ENCODE peak calls at places on chromosomes 16 and 17, in eight cellular contexts. One of them, this sample, is unnamed.

GRCh38 chr17:78412403-78412802 is 34.0 kb downstream of the PGS1 start:
- DNase-seq in EL: no peak
- DNase-seq in tibial nerve: no peak
- DNase-seq in NCI-H1417: peak
- DNase-seq in left cardiac atrium: no peak
- DNase-seq in RWPE1: no peak
- DNase-seq in right cardiac atrium: no peak
- DNase-seq in stomach: no peak
- DNase-seq in this sample: no peak

GRCh38 chr17:10702574-10702973 is 5.2 kb downstream of the ADPRM start:
- DNase-seq in EL: peak
- DNase-seq in tibial nerve: no peak
- DNase-seq in NCI-H1417: no peak
- DNase-seq in left cardiac atrium: no peak
- DNase-seq in RWPE1: no peak
- DNase-seq in right cardiac atrium: no peak
- DNase-seq in stomach: no peak
- DNase-seq in this sample: no peak

GRCh38 chr16:85417156-85417860 is 195.8 kb upstream of the GSE1 start:
- DNase-seq in EL: no peak
- DNase-seq in tibial nerve: no peak
- DNase-seq in NCI-H1417: peak
- DNase-seq in left cardiac atrium: peak
- DNase-seq in RWPE1: no peak
- DNase-seq in right cardiac atrium: no peak
- DNase-seq in stomach: no peak
- DNase-seq in this sample: no peak

GRCh38 chr16:87734644-87735043 is 31.1 kb downstream of the KLHDC4 start:
- DNase-seq in EL: no peak
- DNase-seq in tibial nerve: no peak
- DNase-seq in NCI-H1417: no peak
- DNase-seq in left cardiac atrium: no peak
- DNase-seq in RWPE1: no peak
- DNase-seq in right cardiac atrium: no peak
- DNase-seq in stomach: no peak
- DNase-seq in this sample: no peak

GRCh38 chr16:12097523-12098428 is 121.2 kb downstream of the SNX29 start:
- DNase-seq in EL: no peak
- DNase-seq in tibial nerve: peak
- DNase-seq in NCI-H1417: no peak
- DNase-seq in left cardiac atrium: peak
- DNase-seq in RWPE1: peak
- DNase-seq in right cardiac atrium: peak
- DNase-seq in stomach: no peak
- DNase-seq in this sample: no peak

GRCh38 chr17:74566132-74566753 is 1.1 kb downstream of the CD300H start:
- DNase-seq in EL: peak
- DNase-seq in tibial nerve: peak
- DNase-seq in NCI-H1417: no peak
- DNase-seq in left cardiac atrium: peak
- DNase-seq in RWPE1: peak
- DNase-seq in right cardiac atrium: peak
- DNase-seq in stomach: peak
- DNase-seq in this sample: no peak

GRCh38 chr16:595942-596735 is 6.3 kb downstream of the RAB40C start:
- DNase-seq in EL: no peak
- DNase-seq in tibial nerve: no peak
- DNase-seq in NCI-H1417: no peak
- DNase-seq in left cardiac atrium: no peak
- DNase-seq in RWPE1: no peak
- DNase-seq in right cardiac atrium: no peak
- DNase-seq in stomach: no peak
- DNase-seq in this sample: no peak

GRCh38 chr16:73172621-73173312 is 124.8 kb upstream of the ZFHX3 start:
- DNase-seq in EL: peak
- DNase-seq in tibial nerve: peak
- DNase-seq in NCI-H1417: no peak
- DNase-seq in left cardiac atrium: peak
- DNase-seq in RWPE1: peak
- DNase-seq in right cardiac atrium: peak
- DNase-seq in stomach: peak
- DNase-seq in this sample: peak

GRCh38 chr17:73359987-73360410 is 48.2 kb upstream of the CDC42EP4 start:
- DNase-seq in EL: no peak
- DNase-seq in tibial nerve: no peak
- DNase-seq in NCI-H1417: peak
- DNase-seq in left cardiac atrium: no peak
- DNase-seq in RWPE1: peak
- DNase-seq in right cardiac atrium: no peak
- DNase-seq in stomach: peak
- DNase-seq in this sample: peak

GRCh38 chr17:75504347-75505151 is 10.8 kb downstream of the CASKIN2 start:
- DNase-seq in EL: no peak
- DNase-seq in tibial nerve: no peak
- DNase-seq in NCI-H1417: no peak
- DNase-seq in left cardiac atrium: no peak
- DNase-seq in RWPE1: peak
- DNase-seq in right cardiac atrium: no peak
- DNase-seq in stomach: peak
- DNase-seq in this sample: no peak

GRCh38 chr17:10046786-10047609 is 141.9 kb upstream of the RCVRN start:
- DNase-seq in EL: no peak
- DNase-seq in tibial nerve: no peak
- DNase-seq in NCI-H1417: no peak
- DNase-seq in left cardiac atrium: no peak
- DNase-seq in RWPE1: no peak
- DNase-seq in right cardiac atrium: no peak
- DNase-seq in stomach: no peak
- DNase-seq in this sample: no peak

GRCh38 chr16:35692824-35693223 is 2233.4 kb downstream of the TP53TG3F start:
- DNase-seq in EL: no peak
- DNase-seq in tibial nerve: no peak
- DNase-seq in NCI-H1417: no peak
- DNase-seq in left cardiac atrium: no peak
- DNase-seq in RWPE1: no peak
- DNase-seq in right cardiac atrium: no peak
- DNase-seq in stomach: no peak
- DNase-seq in this sample: peak

GRCh38 chr16:2692251-2692947 is 10.1 kb downstream of the KCTD5 start:
- DNase-seq in EL: no peak
- DNase-seq in tibial nerve: no peak
- DNase-seq in NCI-H1417: no peak
- DNase-seq in left cardiac atrium: no peak
- DNase-seq in RWPE1: no peak
- DNase-seq in right cardiac atrium: no peak
- DNase-seq in stomach: no peak
- DNase-seq in this sample: no peak

GRCh38 chr16:53899471-53899870 is 195.5 kb downstream of the FTO start:
- DNase-seq in EL: no peak
- DNase-seq in tibial nerve: no peak
- DNase-seq in NCI-H1417: no peak
- DNase-seq in left cardiac atrium: no peak
- DNase-seq in RWPE1: no peak
- DNase-seq in right cardiac atrium: no peak
- DNase-seq in stomach: no peak
- DNase-seq in this sample: no peak

GRCh38 chr16:15874745-15875314 is 13.6 kb downstream of the CEP20 start:
- DNase-seq in EL: peak
- DNase-seq in tibial nerve: peak
- DNase-seq in NCI-H1417: peak
- DNase-seq in left cardiac atrium: peak
- DNase-seq in RWPE1: peak
- DNase-seq in right cardiac atrium: peak
- DNase-seq in stomach: peak
- DNase-seq in this sample: peak

GRCh38 chr16:79055251-79055972 is 545.1 kb downstream of the MAF start:
- DNase-seq in EL: no peak
- DNase-seq in tibial nerve: no peak
- DNase-seq in NCI-H1417: no peak
- DNase-seq in left cardiac atrium: no peak
- DNase-seq in RWPE1: no peak
- DNase-seq in right cardiac atrium: no peak
- DNase-seq in stomach: no peak
- DNase-seq in this sample: no peak

GRCh38 chr17:19939993-19940721 is 37.5 kb downstream of the AKAP10 start:
- DNase-seq in EL: no peak
- DNase-seq in tibial nerve: no peak
- DNase-seq in NCI-H1417: no peak
- DNase-seq in left cardiac atrium: no peak
- DNase-seq in RWPE1: no peak
- DNase-seq in right cardiac atrium: no peak
- DNase-seq in stomach: no peak
- DNase-seq in this sample: no peak

GRCh38 chr17:6574689-6575595 is 18.6 kb upstream of the PITPNM3 start:
- DNase-seq in EL: peak
- DNase-seq in tibial nerve: no peak
- DNase-seq in NCI-H1417: no peak
- DNase-seq in left cardiac atrium: peak
- DNase-seq in RWPE1: peak
- DNase-seq in right cardiac atrium: peak
- DNase-seq in stomach: peak
- DNase-seq in this sample: no peak

GRCh38 chr16:88385831-88386815 is 3.4 kb downstream of the ZNF469 start:
- DNase-seq in EL: no peak
- DNase-seq in tibial nerve: no peak
- DNase-seq in NCI-H1417: no peak
- DNase-seq in left cardiac atrium: no peak
- DNase-seq in RWPE1: no peak
- DNase-seq in right cardiac atrium: peak
- DNase-seq in stomach: no peak
- DNase-seq in this sample: no peak

GRCh38 chr16:54412777-54413455 is 126.3 kb upstream of the IRX3 start:
- DNase-seq in EL: no peak
- DNase-seq in tibial nerve: no peak
- DNase-seq in NCI-H1417: no peak
- DNase-seq in left cardiac atrium: no peak
- DNase-seq in RWPE1: no peak
- DNase-seq in right cardiac atrium: no peak
- DNase-seq in stomach: no peak
- DNase-seq in this sample: no peak

GRCh38 chr17:37824534-37825485 is 80.0 kb upstream of the HNF1B start:
- DNase-seq in EL: peak
- DNase-seq in tibial nerve: no peak
- DNase-seq in NCI-H1417: no peak
- DNase-seq in left cardiac atrium: no peak
- DNase-seq in RWPE1: peak
- DNase-seq in right cardiac atrium: no peak
- DNase-seq in stomach: no peak
- DNase-seq in this sample: no peak